ENCODE peak calls at places on chromosome 10, in nine cellular contexts. Y is iPS DF 6.9; R is cardiac fibroblast; G is CD8-positive, alpha-beta T cell; M is NCI-H774; F is AG08395; N is substantia nigra; C is D341Med; I is activated CD8-positive, alpha-beta memory T cell treated with anti-CD3 and anti-CD28 coated beads for 24 hours. O is an unnamed sample.

GRCh38 chr10:103772096-103772845 is 83.1 kb downstream of the SH3PXD2A start:
- DNase-seq in Y (no peak), R (peak), G (peak), M (no peak), F (peak), N (peak), C (peak), I (peak), O (peak)

GRCh38 chr10:70596860-70597809 is 5.4 kb downstream of the PRF1 start:
- DNase-seq in Y (no peak), R (no peak), G (no peak), M (no peak), F (no peak), N (no peak), C (no peak), I (peak), O (peak)

GRCh38 chr10:60488111-60488669 is 98.5 kb upstream of the ANK3 start:
- DNase-seq in Y (no peak), R (no peak), G (no peak), M (no peak), F (no peak), N (no peak), C (no peak), I (no peak), O (no peak)

GRCh38 chr10:87675396-87676376 is 16.0 kb downstream of the PAPSS2 start:
- DNase-seq in Y (no peak), R (peak), G (no peak), M (no peak), F (no peak), N (no peak), C (no peak), I (no peak), O (no peak)

GRCh38 chr10:132545659-132546367 is 8.2 kb downstream of the INPP5A start:
- DNase-seq in Y (no peak), R (no peak), G (no peak), M (no peak), F (no peak), N (no peak), C (no peak), I (no peak), O (no peak)

GRCh38 chr10:101672536-101672935 is 22.4 kb downstream of the FBXW4 start:
- DNase-seq in Y (no peak), R (no peak), G (no peak), M (no peak), F (no peak), N (peak), C (no peak), I (no peak), O (no peak)

GRCh38 chr10:3090914-3091313 is 23.6 kb downstream of the PFKP start:
- DNase-seq in Y (no peak), R (peak), G (no peak), M (no peak), F (peak), N (peak), C (no peak), I (no peak), O (no peak)

GRCh38 chr10:49419005-49419404 is 23.1 kb upstream of the DRGX start:
- DNase-seq in Y (no peak), R (no peak), G (no peak), M (no peak), F (no peak), N (no peak), C (no peak), I (no peak), O (no peak)

GRCh38 chr10:624605-625334 is 64.7 kb downstream of the DIP2C start:
- DNase-seq in Y (no peak), R (peak), G (no peak), M (peak), F (no peak), N (peak), C (peak), I (no peak), O (peak)

GRCh38 chr10:27709304-27709703 is 36.3 kb downstream of the MKX start:
- DNase-seq in Y (no peak), R (no peak), G (no peak), M (no peak), F (no peak), N (no peak), C (no peak), I (no peak), O (no peak)

GRCh38 chr10:125562737-125563136 is 120.2 kb downstream of the TEX36 start:
- DNase-seq in Y (peak), R (no peak), G (no peak), M (no peak), F (no peak), N (no peak), C (no peak), I (no peak), O (no peak)

GRCh38 chr10:89346264-89346971 is 18.6 kb downstream of the IFIT3 start:
- DNase-seq in Y (no peak), R (peak), G (no peak), M (no peak), F (no peak), N (no peak), C (no peak), I (peak), O (no peak)

GRCh38 chr10:58152698-58153263 is 114.9 kb downstream of the IPMK start:
- DNase-seq in Y (peak), R (peak), G (peak), M (peak), F (peak), N (peak), C (peak), I (peak), O (peak)

GRCh38 chr10:33336606-33337334 is 2.3 kb upstream of the NRP1 start:
- DNase-seq in Y (no peak), R (peak), G (no peak), M (no peak), F (peak), N (no peak), C (peak), I (peak), O (peak)

GRCh38 chr10:77816311-77816710 is 110.2 kb downstream of the DLG5 start:
- DNase-seq in Y (no peak), R (no peak), G (no peak), M (no peak), F (no peak), N (no peak), C (no peak), I (no peak), O (no peak)

GRCh38 chr10:50529660-50530059 is 94.1 kb downstream of the SGMS1 start:
- DNase-seq in Y (no peak), R (no peak), G (no peak), M (no peak), F (no peak), N (no peak), C (no peak), I (no peak), O (no peak)

GRCh38 chr10:969473-970150 is 18.6 kb upstream of the GTPBP4 start:
- DNase-seq in Y (no peak), R (no peak), G (no peak), M (peak), F (no peak), N (no peak), C (no peak), I (no peak), O (no peak)

GRCh38 chr10:91206427-91206826 is 14.0 kb upstream of the PCGF5 start:
- DNase-seq in Y (no peak), R (no peak), G (no peak), M (no peak), F (no peak), N (no peak), C (no peak), I (no peak), O (no peak)

GRCh38 chr10:72328045-72328828 is 26.5 kb downstream of the DNAJB12 start:
- DNase-seq in Y (no peak), R (peak), G (no peak), M (peak), F (peak), N (peak), C (peak), I (no peak), O (peak)

GRCh38 chr10:51083280-51083986 is 9.1 kb downstream of the PRKG1 start:
- DNase-seq in Y (no peak), R (peak), G (no peak), M (no peak), F (no peak), N (no peak), C (no peak), I (no peak), O (no peak)

GRCh38 chr10:91694170-91694794 is 61.4 kb upstream of the PPP1R3C start:
- DNase-seq in Y (no peak), R (peak), G (no peak), M (no peak), F (peak), N (no peak), C (no peak), I (no peak), O (peak)

GRCh38 chr10:2920166-2920565 is 147.2 kb upstream of the PFKP start:
- DNase-seq in Y (no peak), R (no peak), G (no peak), M (no peak), F (no peak), N (no peak), C (no peak), I (no peak), O (no peak)

GRCh38 chr10:119139464-119140067 is 25.9 kb downstream of the SFXN4 start:
- DNase-seq in Y (peak), R (peak), G (peak), M (no peak), F (peak), N (peak), C (peak), I (peak), O (peak)

GRCh38 chr10:58382489-58382995 is 2.7 kb upstream of the TFAM start:
- DNase-seq in Y (no peak), R (no peak), G (no peak), M (no peak), F (no peak), N (no peak), C (no peak), I (no peak), O (no peak)

GRCh38 chr10:28575852-28576251 is 42.9 kb downstream of the WAC start:
- DNase-seq in Y (no peak), R (no peak), G (no peak), M (no peak), F (no peak), N (no peak), C (no peak), I (no peak), O (no peak)

GRCh38 chr10:110358869-110359629 is 54.3 kb upstream of the SMNDC1 start:
- DNase-seq in Y (no peak), R (no peak), G (no peak), M (no peak), F (peak), N (no peak), C (no peak), I (no peak), O (no peak)

GRCh38 chr10:84395581-84395980 is 67.2 kb downstream of the CCSER2 start:
- DNase-seq in Y (no peak), R (peak), G (no peak), M (no peak), F (no peak), N (no peak), C (no peak), I (no peak), O (no peak)

GRCh38 chr10:6108631-6109443 is 20.0 kb downstream of the RBM17 start:
- DNase-seq in Y (no peak), R (peak), G (peak), M (peak), F (peak), N (no peak), C (peak), I (no peak), O (peak)

GRCh38 chr10:88117227-88117626 is 253.8 kb downstream of the PTEN start:
- DNase-seq in Y (no peak), R (no peak), G (peak), M (no peak), F (no peak), N (no peak), C (no peak), I (peak), O (no peak)

GRCh38 chr10:114266521-114266920 is 27.5 kb downstream of the VWA2 start:
- DNase-seq in Y (no peak), R (peak), G (no peak), M (no peak), F (no peak), N (no peak), C (no peak), I (no peak), O (peak)

GRCh38 chr10:127090135-127090534 is 106.3 kb downstream of the INSYN2A start:
- DNase-seq in Y (no peak), R (no peak), G (no peak), M (no peak), F (no peak), N (no peak), C (no peak), I (no peak), O (no peak)

GRCh38 chr10:123512881-123513822 is 153.0 kb upstream of the GPR26 start:
- DNase-seq in Y (no peak), R (no peak), G (no peak), M (no peak), F (peak), N (no peak), C (no peak), I (no peak), O (peak)

GRCh38 chr10:25561761-25562160 is 372.3 kb upstream of the MYO3A start:
- DNase-seq in Y (no peak), R (no peak), G (no peak), M (no peak), F (no peak), N (no peak), C (no peak), I (no peak), O (peak)

GRCh38 chr10:104924101-104924795 is 283.2 kb downstream of the SORCS3 start:
- DNase-seq in Y (no peak), R (no peak), G (no peak), M (no peak), F (no peak), N (no peak), C (no peak), I (no peak), O (no peak)